ENCODE peak calls at places on chromosomes 4 and X, in ten cellular contexts. A, F, W, E, B, C, J, N, V and Y are unnamed samples.

GRCh38 chr4:156420557-156420956 is 466.9 kb upstream of the CTSO start:
- DNase-seq in A (no peak), F (no peak), W (no peak), E (no peak), B (no peak), C (no peak), J (no peak), N (no peak), V (peak; percentile 11), Y (no peak)

GRCh38 chrX:148854351-148854750 is 353.9 kb downstream of the AFF2 start:
- DNase-seq in A (no peak), F (no peak), W (no peak), E (no peak), B (no peak), C (no peak), J (no peak), N (no peak), V (peak; percentile 4), Y (no peak)

GRCh38 chr4:60657041-60657440 is 543.1 kb upstream of the ADGRL3 start:
- DNase-seq in A (no peak), F (no peak), W (no peak), E (no peak), B (no peak), C (no peak), J (no peak), N (no peak), V (peak; percentile 2), Y (no peak)

GRCh38 chr4:114192854-114193253 is 213.4 kb upstream of the ARSJ start:
- DNase-seq in A (no peak), F (no peak), W (no peak), E (no peak), B (no peak), C (no peak), J (no peak), N (no peak), V (no peak), Y (no peak)

GRCh38 chr4:99165978-99166377 is 21.9 kb upstream of the ADH4 start:
- DNase-seq in A (no peak), F (no peak), W (no peak), E (no peak), B (no peak), C (no peak), J (no peak), N (no peak), V (peak; percentile 37), Y (no peak)

GRCh38 chr4:110663738-110664444 is 41.0 kb upstream of the PITX2 start:
- DNase-seq in A (no peak), F (no peak), W (no peak), E (no peak), B (no peak), C (no peak), J (no peak), N (no peak), V (peak; percentile 51), Y (no peak)

GRCh38 chr4:46432923-46433322 is 43.0 kb upstream of the GABRA2 start:
- DNase-seq in A (no peak), F (no peak), W (no peak), E (no peak), B (no peak), C (no peak), J (no peak), N (no peak), V (no peak), Y (no peak)

GRCh38 chrX:110087485-110088356 is 84.8 kb downstream of the TMEM164 start:
- DNase-seq in A (no peak), F (no peak), W (no peak), E (no peak), B (no peak), C (no peak), J (no peak), N (no peak), V (peak; percentile 91), Y (no peak)

GRCh38 chr4:106038012-106038411 is 142.7 kb downstream of the NPNT start:
- DNase-seq in A (no peak), F (no peak), W (no peak), E (no peak), B (no peak), C (no peak), J (no peak), N (no peak), V (no peak), Y (no peak)

GRCh38 chr4:7359302-7360063 is 75.2 kb downstream of the PSAPL1 start:
- DNase-seq in A (no peak), F (no peak), W (peak; percentile 21), E (peak; percentile 73), B (no peak), C (no peak), J (no peak), N (no peak), V (no peak), Y (no peak)

GRCh38 chrX:40570346-40571093 is 10.2 kb upstream of the ATP6AP2 start:
- DNase-seq in A (no peak), F (no peak), W (no peak), E (no peak), B (no peak), C (no peak), J (peak; percentile 44), N (no peak), V (no peak), Y (no peak)

GRCh38 chr4:95114521-95114920 is 356.8 kb downstream of the BMPR1B start:
- DNase-seq in A (no peak), F (no peak), W (no peak), E (no peak), B (no peak), C (no peak), J (no peak), N (no peak), V (no peak), Y (no peak)

GRCh38 chrX:129649268-129650182 is 5.2 kb downstream of the APLN start:
- DNase-seq in A (no peak), F (no peak), W (no peak), E (no peak), B (no peak), C (no peak), J (no peak), N (peak; percentile 31), V (peak; percentile 26), Y (no peak)

GRCh38 chr4:26861434-26862186 is 969 bp downstream of the STIM2 start:
- DNase-seq in A (peak; percentile 64), F (peak; percentile 97), W (peak; percentile 83), E (peak; percentile 90), B (peak; percentile 81), C (peak; percentile 45), J (peak; percentile 52), N (peak; percentile 84), V (peak; percentile 61), Y (peak; percentile 64)

GRCh38 chr4:101419324-101420135 is 72.2 kb upstream of the PPP3CA start:
- DNase-seq in A (no peak), F (no peak), W (no peak), E (no peak), B (no peak), C (no peak), J (peak; percentile 72), N (no peak), V (peak; percentile 59), Y (no peak)

GRCh38 chrX:19372170-19373033 is 28.7 kb downstream of the PDHA1 start:
- DNase-seq in A (peak; percentile 73), F (peak; percentile 58), W (peak; percentile 59), E (peak; percentile 75), B (peak; percentile 70), C (peak; percentile 37), J (no peak), N (no peak), V (peak; percentile 65), Y (peak; percentile 75)

GRCh38 chr4:163343604-163344146 is at the start of gene NPY5R:
- DNase-seq in A (no peak), F (no peak), W (peak; percentile 54), E (no peak), B (peak; percentile 65), C (no peak), J (no peak), N (no peak), V (no peak), Y (no peak)

DNA sequence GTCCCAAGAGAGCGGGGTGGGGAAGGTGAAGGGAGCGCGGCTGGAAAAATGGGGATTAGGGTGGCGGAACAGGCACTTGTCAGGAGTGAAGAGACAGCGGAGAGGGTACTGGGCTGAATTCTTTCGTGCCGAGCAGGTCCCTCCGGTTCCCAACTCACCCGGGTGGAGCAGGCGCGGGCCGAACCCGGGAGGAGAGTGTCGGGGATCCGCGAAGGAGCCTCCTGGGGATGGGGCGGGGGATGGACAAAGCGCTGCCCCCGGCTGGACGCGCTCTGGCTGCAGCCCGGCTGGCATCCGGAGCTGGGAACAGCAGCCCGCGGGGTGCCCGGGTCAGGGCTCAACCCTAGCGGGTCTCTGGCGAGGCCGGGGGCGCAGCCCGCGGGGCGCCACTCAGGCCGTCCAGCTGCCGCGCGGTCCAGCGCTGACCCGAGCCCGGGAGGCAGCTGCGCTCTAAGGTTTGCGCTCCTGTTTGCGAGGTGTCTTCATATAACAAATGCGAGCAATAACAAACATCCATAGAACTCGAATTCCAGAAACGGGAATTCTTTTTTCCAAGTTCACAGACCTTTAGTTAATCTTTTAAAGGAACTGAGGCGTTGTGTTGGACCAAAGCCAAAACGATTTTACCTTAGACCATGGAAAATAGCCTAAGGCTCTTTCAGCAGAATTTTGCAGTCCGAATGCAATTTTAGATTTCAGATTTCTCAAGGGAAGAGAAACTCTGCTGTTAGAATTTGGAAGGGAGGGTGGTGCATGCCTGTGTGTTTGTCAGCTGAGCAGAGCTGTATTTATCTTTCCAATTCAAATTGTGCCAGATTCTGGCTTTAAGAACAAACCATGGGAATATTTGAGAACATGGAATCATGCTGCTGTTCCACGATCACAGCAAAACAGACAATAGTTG is 707 bp downstream of the NPY5R start:
- DNase-seq in A (no peak), F (no peak), W (peak; percentile 57), E (no peak), B (peak; percentile 70), C (no peak), J (no peak), N (no peak), V (no peak), Y (no peak)
- H3K4me3 ChIP-seq in A (peak overlapping the region; percentile 36), F (no peak overlapping the region), W (peak overlapping the region; percentile 60), E (peak overlapping the region; percentile 36), B (peak overlapping the region; percentile 95), C (peak overlapping the region; percentile 44), J (no peak overlapping the region), N (peak overlapping the region; percentile 77), V (no peak overlapping the region), Y (no peak overlapping the region)

GRCh38 chr4:153822316-153822715 is 33.4 kb upstream of the SFRP2 start:
- DNase-seq in A (no peak), F (no peak), W (no peak), E (no peak), B (no peak), C (no peak), J (no peak), N (no peak), V (no peak), Y (no peak)
- TF ChIP-seq CTCF in A (no peak), F (no peak), W (no peak), E (no peak), B (no peak), C (no peak), J (no peak), N (no peak), V (no peak), Y (no peak)

GRCh38 chrX:134717698-134718328 is 59.5 kb upstream of the PLAC1 start:
- DNase-seq in A (no peak), F (no peak), W (no peak), E (no peak), B (no peak), C (no peak), J (no peak), N (no peak), V (peak; percentile 60), Y (no peak)
- H3K4me3 ChIP-seq in A (no peak overlapping the region), F (no peak overlapping the region), W (no peak overlapping the region), E (no peak overlapping the region), B (no peak overlapping the region), C (no peak overlapping the region), J (no peak overlapping the region), N (no peak overlapping the region), V (no peak overlapping the region), Y (no peak overlapping the region)

GRCh38 chrX:17323397-17323796 is 51.6 kb upstream of the NHS start:
- DNase-seq in A (no peak), F (no peak), W (no peak), E (no peak), B (no peak), C (no peak), J (no peak), N (no peak), V (no peak), Y (no peak)
- TF ChIP-seq CTCF in A (no peak), F (no peak), W (no peak), E (no peak), B (no peak), C (no peak), J (no peak), N (no peak), V (no peak), Y (no peak)